ENCODE peak calls at places on chromosomes 6 and 20, in four cellular contexts. B is fibroblast of the aortic adventitia; E is activated CD4-positive, alpha-beta T cell treated with anti-CD3 and anti-CD28 coated beads, Interleukin-2, amount 10 ng/mL, durations not matched to agents 7 days and 5 days; F is IMR-90. J is an unnamed sample.

GRCh38 chr20:11726021-11726420 is 191.7 kb upstream of the BTBD3 start:
- DNase-seq in B (no peak), E (no peak), F (no peak), J (no peak)

GRCh38 chr6:76230711-76231110 is 158.2 kb upstream of the IMPG1 start:
- DNase-seq in B (no peak), E (no peak), F (no peak), J (no peak)

GRCh38 chr20:37980876-37981275 is 52.4 kb downstream of the TTI1 start:
- DNase-seq in B (no peak), E (no peak), F (no peak), J (no peak)

GRCh38 chr6:33944686-33945411 is 141.0 kb upstream of the MLN start:
- DNase-seq in B (no peak), E (no peak), F (no peak), J (no peak)

GRCh38 chr20:31374346-31374745 is 5.9 kb downstream of the DEFB118 start:
- DNase-seq in B (no peak), E (no peak), F (no peak), J (no peak)

GRCh38 chr6:135289816-135290215 is 108.7 kb downstream of the MYB start:
- DNase-seq in B (no peak), E (no peak), F (no peak), J (no peak)

GRCh38 chr6:160306284-160306683 is 41.9 kb upstream of the SLC22A3 start:
- DNase-seq in B (no peak), E (no peak), F (no peak), J (no peak)

GRCh38 chr20:49450281-49450707 is 32.2 kb downstream of the KCNB1 start:
- DNase-seq in B (no peak), E (no peak), F (no peak), J (no peak)

GRCh38 chr20:38818113-38819065 is 12.9 kb downstream of the PPP1R16B start:
- DNase-seq in B (no peak), E (no peak), F (no peak), J (no peak)

GRCh38 chr6:68559052-68559451 is 76.0 kb upstream of the ADGRB3 start:
- DNase-seq in B (no peak), E (no peak), F (no peak), J (no peak)

GRCh38 chr6:90107721-90108364 is 188.8 kb downstream of the BACH2 start:
- DNase-seq in B (no peak), E (peak), F (no peak), J (no peak)

GRCh38 chr6:11613858-11614257 is 76.3 kb downstream of the TMEM170B start:
- DNase-seq in B (peak), E (no peak), F (peak), J (peak)

GRCh38 chr20:63701329-63702035 is 5.0 kb downstream of the TNFRSF6B start:
- DNase-seq in B (no peak), E (no peak), F (no peak), J (no peak)

GRCh38 chr6:101294676-101295075 is 98.8 kb upstream of the GRIK2 start:
- DNase-seq in B (peak), E (no peak), F (no peak), J (no peak)

GRCh38 chr6:39508513-39508912 is 186.0 kb upstream of the KCNK16 start:
- DNase-seq in B (no peak), E (no peak), F (no peak), J (no peak)

GRCh38 chr6:38131527-38131965 is 312.0 kb downstream of the ZFAND3 start:
- DNase-seq in B (peak), E (no peak), F (peak), J (no peak)

GRCh38 chr20:32485126-32485769 is 99.9 kb downstream of the NOL4L start:
- DNase-seq in B (peak), E (peak), F (peak), J (no peak)

GRCh38 chr6:684831-685636 is 7.9 kb downstream of the EXOC2 start:
- DNase-seq in B (peak), E (peak), F (peak), J (no peak)

GRCh38 chr6:94251878-94252277 is 832.5 kb upstream of the EPHA7 start:
- DNase-seq in B (no peak), E (no peak), F (no peak), J (no peak)

GRCh38 chr6:75449625-75450206 is 43.9 kb downstream of the FILIP1 start:
- DNase-seq in B (peak), E (no peak), F (peak), J (no peak)

GRCh38 chr6:30548375-30548774 is 7.9 kb downstream of the GNL1 start:
- DNase-seq in B (peak), E (no peak), F (peak), J (no peak)

GRCh38 chr6:41477572-41477971 is 68.6 kb upstream of the FOXP4 start:
- DNase-seq in B (no peak), E (no peak), F (no peak), J (no peak)